ENCODE peak calls at places on chromosomes 11 and 22, in four cellular contexts. One of them, this sample, is unnamed.

GRCh38 chr22:32318361-32318760 is 39.3 kb upstream of the RFPL3 start:
- DNase-seq in GM12878: no peak
- DNase-seq in K562: no peak
- DNase-seq in HepG2: no peak
- DNase-seq in this sample: no peak

GRCh38 chr11:82270870-82271269 is 462.8 kb downstream of the FAM181B start:
- DNase-seq in K562: no peak
- DNase-seq in GM12878: no peak
- DNase-seq in HepG2: no peak
- DNase-seq in this sample: no peak

GRCh38 chr11:85889676-85890579 is 34.7 kb downstream of the CCDC83 start:
- DNase-seq in HepG2: peak
- DNase-seq in GM12878: no peak
- DNase-seq in K562: no peak
- DNase-seq in this sample: no peak

GRCh38 chr22:23216331-23217170 is 36.2 kb downstream of the BCR start:
- DNase-seq in K562: peak
- DNase-seq in GM12878: no peak
- DNase-seq in HepG2: peak
- DNase-seq in this sample: no peak

GRCh38 chr22:37965940-37966664 is 12.6 kb downstream of the POLR2F start:
- DNase-seq in K562: no peak
- DNase-seq in HepG2: peak
- DNase-seq in GM12878: no peak
- DNase-seq in this sample: no peak

GRCh38 chr11:117734596-117734995 is 62.4 kb downstream of the DSCAML1 start:
- DNase-seq in K562: no peak
- DNase-seq in GM12878: no peak
- DNase-seq in HepG2: no peak
- DNase-seq in this sample: no peak

GRCh38 chr11:127632971-127633680 is 632.6 kb upstream of the KIRREL3 start:
- DNase-seq in HepG2: no peak
- DNase-seq in GM12878: no peak
- DNase-seq in K562: no peak
- DNase-seq in this sample: no peak

GRCh38 chr22:31897842-31898241 is 46.5 kb upstream of the YWHAH start:
- DNase-seq in GM12878: no peak
- DNase-seq in HepG2: no peak
- DNase-seq in K562: no peak
- DNase-seq in this sample: no peak

GRCh38 chr22:38418589-38418988 is 36.4 kb downstream of the KCNJ4 start:
- DNase-seq in HepG2: no peak
- DNase-seq in K562: no peak
- DNase-seq in GM12878: no peak
- DNase-seq in this sample: no peak

GRCh38 chr11:18313985-18314763 is 7.8 kb downstream of the HPS5 start:
- DNase-seq in HepG2: no peak
- DNase-seq in K562: peak
- DNase-seq in GM12878: no peak
- DNase-seq in this sample: no peak

GRCh38 chr11:95067828-95068244 is 1.1 kb downstream of the SRSF8 start:
- DNase-seq in HepG2: no peak
- DNase-seq in GM12878: no peak
- DNase-seq in K562: no peak
- DNase-seq in this sample: no peak

GRCh38 chr11:69727266-69727665 is 23.4 kb upstream of the FGF19 start:
- DNase-seq in K562: no peak
- DNase-seq in HepG2: no peak
- DNase-seq in GM12878: no peak
- DNase-seq in this sample: no peak

GRCh38 chr11:65036931-65037330 is 4.1 kb upstream of the SAC3D1 start:
- DNase-seq in GM12878: no peak
- DNase-seq in K562: no peak
- DNase-seq in HepG2: no peak
- DNase-seq in this sample: no peak

GRCh38 chr11:126510621-126511370 is 155.3 kb downstream of the ST3GAL4 start:
- DNase-seq in K562: no peak
- DNase-seq in HepG2: no peak
- DNase-seq in GM12878: no peak
- DNase-seq in this sample: no peak

GRCh38 chr22:38271927-38272372 is 860 bp downstream of the TMEM184B start:
- DNase-seq in HepG2: no peak
- DNase-seq in K562: no peak
- DNase-seq in GM12878: no peak
- DNase-seq in this sample: no peak

GRCh38 chr22:23072035-23072910 is 2.0 kb downstream of the GNAZ start:
- DNase-seq in GM12878: no peak
- DNase-seq in K562: no peak
- DNase-seq in HepG2: no peak
- DNase-seq in this sample: no peak

GRCh38 chr11:71182791-71183556 is 69.4 kb downstream of the SHANK2 start:
- DNase-seq in K562: no peak
- DNase-seq in HepG2: no peak
- DNase-seq in GM12878: no peak
- DNase-seq in this sample: no peak

GRCh38 chr11:117282956-117283355 is 8.2 kb upstream of the BACE1-AS start:
- DNase-seq in HepG2: no peak
- DNase-seq in K562: no peak
- DNase-seq in GM12878: no peak
- DNase-seq in this sample: no peak

GRCh38 chr22:33710326-33710725 is 209.9 kb downstream of the LARGE1 start:
- DNase-seq in GM12878: no peak
- DNase-seq in K562: no peak
- DNase-seq in HepG2: no peak
- DNase-seq in this sample: no peak

GRCh38 chr11:108278546-108278945 is 55.7 kb downstream of the ATM start:
- DNase-seq in K562: no peak
- DNase-seq in GM12878: no peak
- DNase-seq in HepG2: no peak
- DNase-seq in this sample: peak

GRCh38 chr11:61693897-61694840 is 14.0 kb downstream of the DAGLA start:
- DNase-seq in K562: no peak
- DNase-seq in HepG2: peak
- DNase-seq in GM12878: no peak
- DNase-seq in this sample: no peak

GRCh38 chr11:44243633-44244343 is 66.2 kb downstream of the ALX4 start:
- DNase-seq in K562: no peak
- DNase-seq in GM12878: no peak
- DNase-seq in HepG2: peak
- DNase-seq in this sample: no peak

GRCh38 chr11:120195601-120196289 is 15.1 kb upstream of the OAF start:
- DNase-seq in HepG2: no peak
- DNase-seq in GM12878: no peak
- DNase-seq in K562: no peak
- DNase-seq in this sample: no peak

DNA sequence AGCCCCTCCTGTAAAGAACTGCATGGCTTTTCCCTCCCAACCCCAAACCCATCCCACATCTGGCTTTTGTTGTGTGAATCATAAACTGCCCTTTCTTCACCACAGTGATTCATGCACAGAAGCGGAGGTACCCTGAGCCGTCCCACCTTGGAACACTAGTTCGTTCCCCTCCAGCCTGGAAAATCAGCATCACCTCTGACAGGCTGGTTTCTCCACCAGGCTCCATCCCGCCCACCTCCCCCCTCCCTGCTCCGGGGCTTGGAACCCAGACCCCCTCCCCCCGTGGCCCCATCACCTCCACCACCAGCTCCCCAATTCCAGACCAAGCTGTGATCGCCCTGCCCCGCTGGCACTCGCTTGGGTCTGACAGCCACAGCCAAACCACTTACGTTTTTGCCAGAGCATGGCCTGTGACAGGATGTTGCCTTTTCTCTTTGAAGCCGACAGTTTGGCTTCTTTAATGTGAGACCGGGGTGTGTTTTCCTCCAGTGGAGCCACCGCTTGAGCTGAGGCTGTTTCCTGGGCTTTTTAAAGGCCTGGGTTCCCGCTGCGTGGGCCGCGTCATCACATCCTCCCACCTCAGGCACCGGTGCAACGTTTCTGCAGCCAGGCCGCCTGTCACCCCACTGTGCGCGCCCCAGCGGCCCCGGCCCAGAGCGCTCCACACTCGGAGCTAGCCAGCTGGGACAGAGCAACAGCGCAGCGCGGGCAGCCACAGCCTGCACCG is at the start of gene POU2AF1:
- DNase-seq in GM12878: peak
- DNase-seq in HepG2: no peak
- DNase-seq in K562: no peak
- DNase-seq in this sample: no peak
- TF ChIP-seq FOXK2 in GM12878: no peak
- TF ChIP-seq FOXK2 in HepG2: no peak
- TF ChIP-seq FOXK2 in K562: no peak
- TF ChIP-seq FOXK2 in this sample: no peak

DNA sequence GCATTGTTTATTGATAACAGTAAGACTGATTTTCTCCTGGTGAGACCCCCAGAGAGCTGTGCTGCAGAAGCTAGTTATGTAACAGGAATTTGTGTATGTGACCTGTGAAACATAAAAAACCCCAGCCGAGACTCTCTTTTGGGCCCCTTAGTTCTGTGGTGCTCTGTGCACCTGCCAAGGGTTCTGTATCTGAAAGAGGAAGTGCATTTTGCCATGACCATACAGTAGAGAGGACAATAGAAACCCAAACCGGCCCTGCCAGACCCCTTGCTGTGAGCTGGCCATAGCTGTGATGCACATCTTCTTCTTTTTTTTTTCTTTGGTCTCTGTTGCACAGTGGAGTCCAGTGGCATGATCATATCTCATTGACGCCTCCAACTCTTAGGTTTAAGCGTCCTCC is 31.4 kb upstream of the APOL5 start:
- DNase-seq in HepG2: no peak
- DNase-seq in GM12878: no peak
- DNase-seq in K562: no peak
- DNase-seq in this sample: no peak
- TF ChIP-seq FOXK2 in HepG2: no peak
- TF ChIP-seq FOXK2 in GM12878: no peak
- TF ChIP-seq FOXK2 in K562: no peak
- TF ChIP-seq FOXK2 in this sample: no peak

GRCh38 chr11:113419426-113420003 is 31.9 kb downstream of the ANKK1 start:
- DNase-seq in HepG2: no peak
- DNase-seq in GM12878: no peak
- DNase-seq in K562: no peak
- DNase-seq in this sample: no peak
- TF ChIP-seq FOXK2 in HepG2: no peak
- TF ChIP-seq FOXK2 in GM12878: no peak
- TF ChIP-seq FOXK2 in K562: no peak
- TF ChIP-seq FOXK2 in this sample: no peak

GRCh38 chr11:34433899-34434298 is 4.8 kb upstream of the CAT start:
- DNase-seq in HepG2: peak
- DNase-seq in K562: no peak
- DNase-seq in GM12878: no peak
- DNase-seq in this sample: no peak
- TF ChIP-seq FOXK2 in HepG2: no peak
- TF ChIP-seq FOXK2 in K562: no peak
- TF ChIP-seq FOXK2 in GM12878: no peak
- TF ChIP-seq FOXK2 in this sample: no peak

GRCh38 chr11:134576286-134576685 is 164.2 kb upstream of the B3GAT1 start:
- DNase-seq in GM12878: no peak
- DNase-seq in K562: no peak
- DNase-seq in HepG2: no peak
- DNase-seq in this sample: no peak
- TF ChIP-seq FOXK2 in GM12878: no peak
- TF ChIP-seq FOXK2 in K562: no peak
- TF ChIP-seq FOXK2 in HepG2: no peak
- TF ChIP-seq FOXK2 in this sample: no peak

GRCh38 chr22:30876925-30877553 is 91.5 kb downstream of the MORC2 start:
- DNase-seq in K562: no peak
- DNase-seq in GM12878: no peak
- DNase-seq in HepG2: no peak
- DNase-seq in this sample: no peak
- TF ChIP-seq FOXK2 in K562: no peak
- TF ChIP-seq FOXK2 in GM12878: no peak
- TF ChIP-seq FOXK2 in HepG2: no peak
- TF ChIP-seq FOXK2 in this sample: no peak